ENCODE peak calls at places on chromosomes 6 and 20, in six cellular contexts. D, A, V, S, O and U are unnamed samples.

GRCh38 chr6:32196682-32197616 is 4.5 kb upstream of the GPSM3 start:
- DNase-seq in S (peak; percentile 6), D (no peak), O (peak; percentile 56), V (peak; percentile 38), A (peak; percentile 4), U (no peak)

GRCh38 chr6:23672737-23673136 is 453.3 kb upstream of the NRSN1 start:
- DNase-seq in O (no peak), S (no peak), A (no peak), V (no peak), D (no peak), U (no peak)

GRCh38 chr20:58922036-58922435 is 59.0 kb upstream of the NELFCD start:
- DNase-seq in V (no peak), D (no peak), S (no peak), O (no peak), A (no peak), U (no peak)

GRCh38 chr6:76742919-76743318 is 670.5 kb upstream of the IMPG1 start:
- DNase-seq in S (no peak), A (no peak), D (no peak), O (no peak), V (peak; percentile 4), U (no peak)

GRCh38 chr6:121748376-121748775 is 312.9 kb downstream of the GJA1 start:
- DNase-seq in V (peak; percentile 83), D (no peak), S (peak; percentile 90), O (no peak), A (peak; percentile 84), U (no peak)

GRCh38 chr6:62150048-62150663 is 135.9 kb downstream of the KHDRBS2 start:
- DNase-seq in V (peak; percentile 43), A (peak; percentile 2), D (no peak), S (no peak), O (peak; percentile 30), U (peak; percentile 5)

GRCh38 chr20:12022121-12022520 is 104.4 kb downstream of the BTBD3 start:
- DNase-seq in S (no peak), V (no peak), D (no peak), A (no peak), O (no peak), U (no peak)

GRCh38 chr6:137925299-137925698 is 58.2 kb downstream of the TNFAIP3 start:
- DNase-seq in V (no peak), A (no peak), S (no peak), O (no peak), D (no peak), U (no peak)

GRCh38 chr6:22072939-22073338 is 223.9 kb downstream of the PRL start:
- DNase-seq in A (no peak), S (no peak), D (no peak), V (peak; percentile 37), O (no peak), U (no peak)

GRCh38 chr20:51678041-51678697 is 90.0 kb downstream of the ATP9A start:
- DNase-seq in S (peak; percentile 12), D (no peak), V (peak; percentile 10), A (peak; percentile 24), O (peak; percentile 51), U (no peak)

GRCh38 chr6:14207493-14207892 is 89.9 kb downstream of the CD83 start:
- DNase-seq in D (no peak), A (no peak), O (no peak), S (no peak), V (no peak), U (no peak)

GRCh38 chr6:6635869-6636268 is 47.3 kb downstream of the LY86 start:
- DNase-seq in A (no peak), D (no peak), S (no peak), O (no peak), V (no peak), U (no peak)

GRCh38 chr6:38176797-38177751 is 357.5 kb downstream of the ZFAND3 start:
- DNase-seq in S (no peak), V (no peak), O (peak; percentile 83), D (no peak), A (no peak), U (peak; percentile 78)

GRCh38 chr6:2103644-2104523 is 141.5 kb downstream of the GMDS start:
- DNase-seq in D (peak; percentile 20), A (peak; percentile 70), O (no peak), S (peak; percentile 12), V (peak; percentile 75), U (peak; percentile 76)

GRCh38 chr6:90285611-90286381 is 10.8 kb downstream of the BACH2 start:
- DNase-seq in D (peak; percentile 76), A (peak; percentile 94), V (peak; percentile 82), S (peak; percentile 95), O (peak; percentile 37), U (peak; percentile 42)

GRCh38 chr20:31837896-31838397 is 7.5 kb downstream of the FOXS1 start:
- DNase-seq in V (peak; percentile 54), D (no peak), A (peak; percentile 64), O (peak; percentile 39), S (peak; percentile 38), U (no peak)

GRCh38 chr6:105211831-105212230 is 32.0 kb upstream of the POPDC3 start:
- DNase-seq in A (no peak), O (no peak), D (no peak), V (no peak), S (no peak), U (no peak)

GRCh38 chr6:32954983-32955802 is 2.3 kb upstream of the HLA-DMA start:
- DNase-seq in A (peak; percentile 16), V (peak; percentile 30), S (no peak), D (peak; percentile 35), O (peak; percentile 39), U (peak; percentile 41)

GRCh38 chr6:150528648-150529285 is 70.9 kb upstream of the PLEKHG1 start:
- DNase-seq in V (peak; percentile 62), O (peak; percentile 75), D (no peak), S (peak; percentile 53), A (peak; percentile 58), U (peak; percentile 29)

GRCh38 chr6:84766796-84767590 is 2.6 kb upstream of the TBX18 start:
- DNase-seq in A (peak; percentile 12), O (peak; percentile 31), D (no peak), S (no peak), V (peak; percentile 47), U (no peak)

GRCh38 chr6:35929601-35930000 is 8.7 kb upstream of the SRPK1 start:
- DNase-seq in V (no peak), A (no peak), O (no peak), D (no peak), S (no peak), U (no peak)

GRCh38 chr6:5697508-5697907 is 309.2 kb downstream of the NRN1 start:
- DNase-seq in S (no peak), A (no peak), O (no peak), V (no peak), D (no peak), U (no peak)

GRCh38 chr6:75065524-75065923 is 140.3 kb downstream of the COL12A1 start:
- DNase-seq in D (no peak), A (peak; percentile 93), O (peak; percentile 14), S (peak; percentile 44), V (peak; percentile 58), U (no peak)

GRCh38 chr6:165664553-165665383 is 1.7 kb upstream of the PDE10A start:
- DNase-seq in V (peak; percentile 51), D (no peak), O (no peak), S (no peak), A (no peak), U (no peak)

GRCh38 chr20:37161830-37162549 is 17.1 kb upstream of the RPN2 start:
- DNase-seq in V (no peak), O (no peak), A (no peak), S (no peak), D (no peak), U (no peak)

GRCh38 chr20:62935968-62936585 is 1.9 kb upstream of the GID8 start:
- DNase-seq in D (no peak), V (no peak), O (no peak), A (no peak), S (no peak), U (peak; percentile 61)

GRCh38 chr6:93787841-93788240 is 368.5 kb upstream of the EPHA7 start:
- DNase-seq in O (no peak), D (no peak), V (peak; percentile 14), A (peak; percentile 79), S (peak; percentile 32), U (no peak)

DNA sequence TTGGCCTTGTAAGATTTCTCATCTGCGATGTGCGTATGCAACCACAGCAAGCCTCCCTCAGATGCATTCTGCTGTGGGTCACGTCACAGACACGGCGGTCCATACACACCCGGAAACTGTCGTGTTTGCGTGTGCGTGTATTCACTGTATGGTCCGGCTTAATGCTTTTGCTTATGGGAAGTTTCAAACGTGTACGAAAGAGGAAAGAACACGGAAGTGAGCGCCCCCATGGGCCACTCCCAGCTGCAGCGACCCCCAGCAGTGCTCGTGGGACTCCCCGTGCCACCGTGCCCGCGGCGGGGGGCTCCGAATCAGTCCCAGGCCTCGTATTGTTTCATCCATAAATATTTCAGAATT is 10.2 kb downstream of the DLL1 start:
- DNase-seq in S (no peak), A (no peak), D (no peak), O (no peak), V (no peak), U (no peak)
- H3K4me3 ChIP-seq in S (no peak overlapping the region), A (no peak overlapping the region), D (peak overlapping the region; percentile 47), O (no peak overlapping the region), V (no peak overlapping the region), U (no peak overlapping the region)

GRCh38 chr20:56422131-56422823 is 10.2 kb downstream of the CASS4 start:
- DNase-seq in S (peak; percentile 85), A (peak; percentile 93), D (no peak), O (no peak), V (peak; percentile 80), U (no peak)
- H3K4me3 ChIP-seq in S (peak overlapping the region; percentile 6), A (no peak overlapping the region), D (no peak overlapping the region), O (no peak overlapping the region), V (no peak overlapping the region), U (no peak overlapping the region)

DNA sequence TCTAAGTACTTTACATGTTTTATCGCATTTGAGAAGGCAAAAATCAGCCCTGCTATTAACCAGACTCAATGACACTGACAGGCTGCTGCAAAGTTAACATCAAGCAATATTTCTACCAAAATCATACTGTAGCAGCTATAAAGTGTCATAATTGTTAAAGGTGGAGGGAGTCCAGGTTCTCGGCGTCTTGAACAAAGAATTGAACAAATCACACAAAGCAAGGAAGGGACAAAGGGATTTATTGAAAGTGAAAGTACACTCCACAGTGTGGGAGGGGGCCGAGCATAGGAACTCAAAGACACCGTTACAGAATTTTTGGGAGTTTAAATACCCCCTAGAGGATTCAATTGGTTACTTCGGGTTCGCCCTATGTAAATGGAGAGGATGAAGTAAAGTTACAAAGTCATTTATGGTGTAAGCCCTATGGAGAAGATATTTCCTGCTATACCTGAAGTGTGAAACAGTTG is 12.9 kb upstream of the ZNF391 start:
- DNase-seq in D (no peak), S (no peak), O (no peak), V (peak; percentile 9), A (peak; percentile 0), U (no peak)
- H3K4me3 ChIP-seq in D (peak overlapping the region; percentile 3), S (peak overlapping the region; percentile 44), O (peak overlapping the region; percentile 2), V (peak overlapping the region; percentile 6), A (no peak overlapping the region), U (no peak overlapping the region)

DNA sequence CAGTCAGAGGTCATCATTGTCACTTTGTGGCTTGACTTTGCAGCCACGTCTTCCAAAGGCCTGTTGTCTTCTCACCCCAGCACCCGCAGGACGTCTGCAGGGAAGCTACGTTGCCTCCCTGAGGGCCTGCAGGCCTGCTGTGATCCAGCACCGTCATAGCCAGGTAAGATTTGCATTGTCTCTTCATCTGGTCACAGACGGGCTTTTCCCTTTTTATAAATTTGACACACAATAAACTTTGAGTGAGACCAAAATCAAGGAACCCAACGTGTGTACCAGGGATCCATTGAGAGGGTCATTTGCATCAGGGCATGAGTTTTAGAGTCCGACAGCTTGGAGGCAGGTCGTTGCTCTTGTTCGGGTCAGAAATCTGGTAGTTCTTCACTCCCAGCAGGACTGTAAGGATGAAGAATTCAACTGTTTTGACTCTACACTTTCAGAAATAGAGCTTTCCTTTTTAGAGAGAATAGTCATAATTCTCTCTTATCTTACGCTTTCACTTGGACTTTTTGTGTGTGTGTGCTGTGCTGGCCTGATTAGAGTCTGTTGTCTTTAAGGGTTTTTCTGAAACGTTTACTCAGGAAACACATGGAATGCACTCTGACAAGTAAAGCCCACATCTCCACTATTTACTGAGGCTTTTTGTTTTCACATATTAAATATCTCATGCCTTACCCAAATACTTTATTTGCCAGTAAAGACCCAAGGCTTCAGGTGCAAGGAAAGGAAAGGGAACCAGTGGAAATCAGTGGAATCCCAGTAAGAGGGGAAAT is 177.2 kb upstream of the TAB2 start:
- DNase-seq in S (no peak), V (no peak), D (peak; percentile 51), O (no peak), A (no peak), U (no peak)
- H3K4me3 ChIP-seq in S (no peak overlapping the region), V (no peak overlapping the region), D (peak overlapping the region; percentile 6), O (no peak overlapping the region), A (no peak overlapping the region), U (no peak overlapping the region)